ENCODE peak calls at places on chromosomes 3 and 15, in eight cellular contexts. Y, G, U, X, Q, Z, W and V are unnamed samples.

GRCh38 chr3:10566451-10566850 is 61.1 kb upstream of the ATP2B2 start:
- DNase-seq in Q (no peak), X (no peak), Y (no peak), Z (no peak), G (no peak), U (no peak), W (no peak), V (no peak)

GRCh38 chr3:294096-294495 is 97.5 kb downstream of the CHL1 start:
- DNase-seq in G (no peak), U (no peak), W (no peak), Z (no peak), Y (no peak), X (no peak), Q (no peak), V (no peak)

GRCh38 chr3:171116802-171117395 is 90.4 kb upstream of the SLC2A2 start:
- DNase-seq in Y (no peak), G (no peak), W (no peak), X (no peak), Z (no peak), Q (no peak), U (no peak), V (no peak)

GRCh38 chr3:196711838-196712513 is at the start of the genes CEP19 and PIGX:
- DNase-seq in Z (peak), Q (peak), U (peak), G (peak), Y (peak), W (peak), X (peak), V (peak)

GRCh38 chr3:5038243-5038642 is 59.0 kb downstream of the BHLHE40 start:
- DNase-seq in Q (no peak), W (peak), X (no peak), Y (no peak), Z (no peak), G (no peak), U (no peak), V (peak)

GRCh38 chr3:100533176-100533575 is 40.8 kb downstream of the TMEM45A start:
- DNase-seq in W (no peak), G (no peak), Q (no peak), Z (no peak), X (no peak), Y (no peak), U (no peak), V (no peak)

GRCh38 chr3:14538451-14539088 is 1.6 kb downstream of the GRIP2 start:
- DNase-seq in X (no peak), W (no peak), Z (no peak), Q (no peak), Y (no peak), G (no peak), U (no peak), V (no peak)

GRCh38 chr3:115321396-115321795 is 174.3 kb upstream of the ZBTB20 start:
- DNase-seq in W (peak), Y (no peak), X (no peak), G (no peak), U (peak), Q (no peak), Z (no peak), V (no peak)

GRCh38 chr3:9111349-9112265 is 137.8 kb downstream of the SRGAP3 start:
- DNase-seq in G (no peak), Y (no peak), W (no peak), X (no peak), U (peak), Z (no peak), Q (peak), V (peak)

GRCh38 chr15:99734575-99734974 is 1.3 kb upstream of the LYSMD4 start:
- DNase-seq in Y (no peak), Z (no peak), W (no peak), G (no peak), X (no peak), U (no peak), Q (no peak), V (no peak)

GRCh38 chr15:100030586-100031249 is 297.5 kb upstream of the LYSMD4 start:
- DNase-seq in Z (no peak), Y (no peak), W (peak), U (peak), X (no peak), Q (no peak), G (no peak), V (no peak)

GRCh38 chr3:151404316-151404715 is 19.8 kb upstream of the P2RY12 start:
- DNase-seq in Y (no peak), G (no peak), Z (no peak), U (peak), Q (no peak), X (no peak), W (peak), V (peak)

GRCh38 chr3:59401924-59402323 is 352.1 kb upstream of the CFAP20DC start:
- DNase-seq in X (no peak), G (no peak), Q (no peak), W (no peak), Z (no peak), U (no peak), Y (no peak), V (no peak)

GRCh38 chr3:109132801-109133473 is 3.6 kb upstream of the C3orf85 start:
- DNase-seq in Z (no peak), X (no peak), Y (no peak), W (peak), U (peak), G (no peak), Q (peak), V (no peak)

GRCh38 chr3:107206945-107207344 is 170.3 kb upstream of the CCDC54 start:
- DNase-seq in Q (no peak), G (no peak), U (no peak), X (no peak), W (no peak), Y (no peak), Z (no peak), V (no peak)

GRCh38 chr3:58333206-58334012 is 717 bp downstream of the PXK start:
- DNase-seq in Q (no peak), Z (no peak), W (peak), Y (peak), X (peak), G (no peak), U (no peak), V (peak)

GRCh38 chr3:5633960-5634359 is 446.5 kb downstream of the EDEM1 start:
- DNase-seq in Q (no peak), U (no peak), W (no peak), G (no peak), Y (no peak), X (no peak), Z (no peak), V (no peak)

GRCh38 chr15:67884514-67885225 is 44.8 kb upstream of the RNU6-1 start:
- DNase-seq in Y (peak), U (peak), G (peak), W (peak), X (peak), Q (peak), Z (peak), V (peak)

GRCh38 chr15:73851679-73852078 is 21.7 kb upstream of the TBC1D21 start:
- DNase-seq in U (peak), Q (peak), Y (peak), Z (peak), G (peak), W (peak), X (peak), V (peak)

GRCh38 chr3:48306290-48306689 is 27.2 kb downstream of the SPINK8 start:
- DNase-seq in W (no peak), X (no peak), G (no peak), U (no peak), Q (no peak), Y (peak), Z (no peak), V (no peak)

GRCh38 chr3:54830658-54831057 is 97.2 kb downstream of the LRTM1 start:
- DNase-seq in U (peak), Z (no peak), W (peak), Y (no peak), Q (no peak), G (no peak), X (peak), V (peak)